ENCODE peak calls at places on chromosomes 1 and 21, in ten cellular contexts. One of them, this sample, is unnamed.

GRCh38 chr1:246679211-246680177 is 44.7 kb upstream of the SCCPDH start:
- DNase-seq in CD8-positive, alpha-beta memory T cell: no peak
- DNase-seq in heart left ventricle: peak; percentile 38
- DNase-seq in SJSA1: peak; percentile 5
- DNase-seq in suprapubic skin: no peak
- DNase-seq in neural progenitor cell: no peak
- DNase-seq in spleen: no peak
- DNase-seq in IMR-90: no peak
- DNase-seq in hepatocyte: no peak
- DNase-seq in CD4-positive, alpha-beta T cell: no peak
- DNase-seq in this sample: no peak

GRCh38 chr1:66262233-66262632 is 271.7 kb upstream of the SGIP1 start:
- DNase-seq in CD8-positive, alpha-beta memory T cell: no peak
- DNase-seq in heart left ventricle: no peak
- DNase-seq in SJSA1: peak; percentile 86
- DNase-seq in suprapubic skin: peak; percentile 74
- DNase-seq in neural progenitor cell: no peak
- DNase-seq in spleen: no peak
- DNase-seq in IMR-90: peak; percentile 67
- DNase-seq in hepatocyte: peak; percentile 64
- DNase-seq in CD4-positive, alpha-beta T cell: no peak
- DNase-seq in this sample: no peak

GRCh38 chr1:3907031-3907534 is 7.0 kb upstream of the C1orf174 start:
- DNase-seq in CD8-positive, alpha-beta memory T cell: no peak
- DNase-seq in heart left ventricle: no peak
- DNase-seq in SJSA1: no peak
- DNase-seq in suprapubic skin: peak; percentile 52
- DNase-seq in neural progenitor cell: peak; percentile 39
- DNase-seq in spleen: peak; percentile 78
- DNase-seq in IMR-90: no peak
- DNase-seq in hepatocyte: no peak
- DNase-seq in CD4-positive, alpha-beta T cell: no peak
- DNase-seq in this sample: no peak

GRCh38 chr1:109823543-109824348 is 60.0 kb upstream of the EPS8L3 start:
- DNase-seq in CD8-positive, alpha-beta memory T cell: no peak
- DNase-seq in heart left ventricle: no peak
- DNase-seq in SJSA1: peak; percentile 81
- DNase-seq in suprapubic skin: no peak
- DNase-seq in neural progenitor cell: no peak
- DNase-seq in spleen: peak; percentile 79
- DNase-seq in IMR-90: no peak
- DNase-seq in hepatocyte: peak; percentile 50
- DNase-seq in CD4-positive, alpha-beta T cell: no peak
- DNase-seq in this sample: peak; percentile 60

GRCh38 chr1:9684806-9685205 is 33.3 kb downstream of the PIK3CD start:
- DNase-seq in CD8-positive, alpha-beta memory T cell: no peak
- DNase-seq in heart left ventricle: no peak
- DNase-seq in SJSA1: no peak
- DNase-seq in suprapubic skin: no peak
- DNase-seq in neural progenitor cell: no peak
- DNase-seq in spleen: no peak
- DNase-seq in IMR-90: no peak
- DNase-seq in hepatocyte: no peak
- DNase-seq in CD4-positive, alpha-beta T cell: no peak
- DNase-seq in this sample: no peak

GRCh38 chr1:111568160-111568559 is 51.4 kb upstream of the RAP1A start:
- DNase-seq in CD8-positive, alpha-beta memory T cell: no peak
- DNase-seq in heart left ventricle: no peak
- DNase-seq in SJSA1: no peak
- DNase-seq in suprapubic skin: no peak
- DNase-seq in neural progenitor cell: no peak
- DNase-seq in spleen: no peak
- DNase-seq in IMR-90: no peak
- DNase-seq in hepatocyte: no peak
- DNase-seq in CD4-positive, alpha-beta T cell: no peak
- DNase-seq in this sample: no peak

GRCh38 chr21:31158789-31159581 is 120.7 kb upstream of the KRTAP19-8 start:
- DNase-seq in CD8-positive, alpha-beta memory T cell: no peak
- DNase-seq in heart left ventricle: no peak
- DNase-seq in SJSA1: peak; percentile 20
- DNase-seq in suprapubic skin: no peak
- DNase-seq in neural progenitor cell: no peak
- DNase-seq in spleen: no peak
- DNase-seq in IMR-90: peak; percentile 26
- DNase-seq in hepatocyte: no peak
- DNase-seq in CD4-positive, alpha-beta T cell: no peak
- DNase-seq in this sample: no peak

GRCh38 chr1:19938502-19938901 is 15.1 kb upstream of the PLA2G2E start:
- DNase-seq in CD8-positive, alpha-beta memory T cell: no peak
- DNase-seq in heart left ventricle: no peak
- DNase-seq in SJSA1: no peak
- DNase-seq in suprapubic skin: no peak
- DNase-seq in neural progenitor cell: no peak
- DNase-seq in spleen: no peak
- DNase-seq in IMR-90: no peak
- DNase-seq in hepatocyte: no peak
- DNase-seq in CD4-positive, alpha-beta T cell: no peak
- DNase-seq in this sample: no peak

GRCh38 chr1:31111290-31111951 is 45.9 kb upstream of the PUM1 start:
- DNase-seq in CD8-positive, alpha-beta memory T cell: no peak
- DNase-seq in heart left ventricle: peak; percentile 21
- DNase-seq in SJSA1: no peak
- DNase-seq in suprapubic skin: no peak
- DNase-seq in neural progenitor cell: peak; percentile 72
- DNase-seq in spleen: no peak
- DNase-seq in IMR-90: peak; percentile 34
- DNase-seq in hepatocyte: peak; percentile 67
- DNase-seq in CD4-positive, alpha-beta T cell: no peak
- DNase-seq in this sample: peak; percentile 57

DNA sequence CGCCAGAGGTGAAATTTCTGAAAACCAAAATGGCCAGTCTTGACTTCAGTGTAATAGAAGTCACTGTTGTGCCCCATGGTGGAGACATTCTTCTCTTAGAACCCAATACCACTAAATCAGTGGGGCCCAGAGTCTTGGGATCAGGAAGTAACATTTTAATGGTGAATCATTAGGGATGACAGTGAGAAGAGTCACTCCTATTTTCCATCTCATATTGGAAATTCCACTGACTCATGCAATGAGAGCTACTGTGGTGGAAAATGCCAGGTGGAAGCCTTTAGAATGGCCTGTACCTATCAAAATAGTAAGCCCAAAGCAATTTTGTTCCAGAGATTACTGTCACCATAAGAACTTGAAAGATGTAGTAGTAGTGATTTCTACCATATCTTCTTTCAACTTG is 20.6 kb upstream of the PPM1J start:
- DNase-seq in CD8-positive, alpha-beta memory T cell: no peak
- DNase-seq in heart left ventricle: no peak
- DNase-seq in SJSA1: peak; percentile 49
- DNase-seq in suprapubic skin: no peak
- DNase-seq in neural progenitor cell: no peak
- DNase-seq in spleen: no peak
- DNase-seq in IMR-90: peak; percentile 94
- DNase-seq in hepatocyte: no peak
- DNase-seq in CD4-positive, alpha-beta T cell: no peak
- DNase-seq in this sample: no peak
- H3K27me3 ChIP-seq in CD8-positive, alpha-beta memory T cell: peaks cover 14% of the 10 kb centered on the region
- H3K27me3 ChIP-seq in heart left ventricle: no peaks in the 10 kb centered on the region
- H3K27me3 ChIP-seq in SJSA1: no peaks in the 10 kb centered on the region
- H3K27me3 ChIP-seq in suprapubic skin: no peaks in the 10 kb centered on the region
- H3K27me3 ChIP-seq in neural progenitor cell: no peaks in the 10 kb centered on the region
- H3K27me3 ChIP-seq in spleen: no peaks in the 10 kb centered on the region
- H3K27me3 ChIP-seq in IMR-90: no peaks in the 10 kb centered on the region
- H3K27me3 ChIP-seq in hepatocyte: no peaks in the 10 kb centered on the region
- H3K27me3 ChIP-seq in CD4-positive, alpha-beta T cell: peaks cover 11% of the 10 kb centered on the region
- H3K27me3 ChIP-seq in this sample: peaks cover 15% of the 10 kb centered on the region

DNA sequence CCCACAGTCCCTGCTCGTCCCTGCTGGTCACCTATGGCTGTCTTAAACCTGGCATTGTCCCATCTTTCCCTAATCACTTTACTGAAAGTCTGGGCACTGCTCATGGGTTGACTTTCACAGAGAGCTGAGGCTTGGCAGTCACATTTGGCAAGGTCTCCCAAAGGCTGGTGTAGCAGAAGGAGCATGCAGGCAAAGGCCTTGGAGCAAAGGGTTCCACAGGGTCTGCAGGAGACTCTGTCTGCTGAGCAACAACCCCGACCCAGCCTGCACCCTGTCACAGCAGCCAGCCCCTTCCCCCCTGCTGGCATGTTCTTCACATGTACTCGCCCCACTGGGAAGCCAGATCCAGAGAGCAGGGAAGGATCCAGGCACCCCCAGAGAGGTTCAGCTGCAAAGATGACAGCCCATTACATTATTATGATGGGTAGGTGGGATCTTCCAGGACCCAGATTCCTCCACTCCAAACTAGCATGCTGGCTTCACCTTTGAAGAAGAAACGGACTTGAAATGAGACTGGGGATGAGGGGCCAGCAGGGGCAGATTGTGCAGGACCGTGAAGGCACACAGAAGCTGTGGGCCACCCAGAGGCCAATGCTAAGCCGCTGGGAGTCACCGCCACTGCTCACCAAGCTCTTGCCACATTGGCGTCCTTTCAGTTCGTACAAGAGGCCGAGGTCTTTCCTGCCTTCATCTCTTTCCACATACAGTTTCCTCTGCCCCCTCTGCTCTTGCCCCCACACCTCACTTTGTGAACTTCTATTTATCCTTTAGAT is 14.2 kb upstream of the TMEM125 start:
- DNase-seq in CD8-positive, alpha-beta memory T cell: no peak
- DNase-seq in heart left ventricle: no peak
- DNase-seq in SJSA1: no peak
- DNase-seq in suprapubic skin: no peak
- DNase-seq in neural progenitor cell: no peak
- DNase-seq in spleen: no peak
- DNase-seq in IMR-90: no peak
- DNase-seq in hepatocyte: no peak
- DNase-seq in CD4-positive, alpha-beta T cell: no peak
- DNase-seq in this sample: peak; percentile 64
- H3K27ac ChIP-seq in CD8-positive, alpha-beta memory T cell: no peak overlapping the region
- H3K27ac ChIP-seq in heart left ventricle: no peak overlapping the region
- H3K27ac ChIP-seq in SJSA1: no peak overlapping the region
- H3K27ac ChIP-seq in suprapubic skin: no peak overlapping the region
- H3K27ac ChIP-seq in neural progenitor cell: no peak overlapping the region
- H3K27ac ChIP-seq in spleen: no peak overlapping the region
- H3K27ac ChIP-seq in IMR-90: no peak overlapping the region
- H3K27ac ChIP-seq in hepatocyte: no peak overlapping the region
- H3K27ac ChIP-seq in CD4-positive, alpha-beta T cell: no peak overlapping the region
- H3K27ac ChIP-seq in this sample: no peak overlapping the region

DNA sequence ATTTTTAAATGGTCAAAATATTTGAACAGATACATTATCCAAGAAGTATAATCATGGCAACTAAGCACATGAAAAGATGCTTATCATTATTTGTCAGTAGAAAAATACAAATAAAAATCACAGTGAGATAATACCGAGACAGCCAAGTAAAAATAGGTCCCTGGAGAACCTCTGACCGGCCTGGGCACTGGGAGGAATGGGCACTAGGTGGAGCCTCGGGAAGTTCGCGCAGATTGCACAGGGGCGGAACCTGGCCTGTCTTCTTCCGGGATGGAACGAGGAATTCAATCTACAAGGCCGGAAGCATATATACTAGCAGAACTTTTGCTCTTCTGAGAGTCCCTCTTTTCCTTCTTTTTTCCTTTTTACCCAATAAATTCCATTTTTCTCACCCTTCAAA is 148.5 kb upstream of the CHRM3 start:
- DNase-seq in CD8-positive, alpha-beta memory T cell: no peak
- DNase-seq in heart left ventricle: no peak
- DNase-seq in SJSA1: no peak
- DNase-seq in suprapubic skin: no peak
- DNase-seq in neural progenitor cell: peak; percentile 27
- DNase-seq in spleen: no peak
- DNase-seq in IMR-90: no peak
- DNase-seq in hepatocyte: no peak
- DNase-seq in CD4-positive, alpha-beta T cell: no peak
- DNase-seq in this sample: no peak
- H3K9me3 ChIP-seq in CD8-positive, alpha-beta memory T cell: no peaks in the 10 kb centered on the region
- H3K9me3 ChIP-seq in heart left ventricle: no peaks in the 10 kb centered on the region
- H3K9me3 ChIP-seq in SJSA1: peaks cover 10% of the 10 kb centered on the region
- H3K9me3 ChIP-seq in suprapubic skin: peaks cover 6% of the 10 kb centered on the region
- H3K9me3 ChIP-seq in neural progenitor cell: no peaks in the 10 kb centered on the region
- H3K9me3 ChIP-seq in spleen: no peaks in the 10 kb centered on the region
- H3K9me3 ChIP-seq in IMR-90: peaks cover 4% of the 10 kb centered on the region
- H3K9me3 ChIP-seq in hepatocyte: no peaks in the 10 kb centered on the region
- H3K9me3 ChIP-seq in CD4-positive, alpha-beta T cell: no peaks in the 10 kb centered on the region
- H3K9me3 ChIP-seq in this sample: no peaks in the 10 kb centered on the region

GRCh38 chr1:200872446-200873115 is at the start of gene GPR25:
- DNase-seq in CD8-positive, alpha-beta memory T cell: no peak
- DNase-seq in heart left ventricle: no peak
- DNase-seq in SJSA1: no peak
- DNase-seq in suprapubic skin: no peak
- DNase-seq in neural progenitor cell: no peak
- DNase-seq in spleen: no peak
- DNase-seq in IMR-90: no peak
- DNase-seq in hepatocyte: no peak
- DNase-seq in CD4-positive, alpha-beta T cell: no peak
- DNase-seq in this sample: no peak

GRCh38 chr1:200869376-200869752 is 3.4 kb upstream of the GPR25 start:
- DNase-seq in CD8-positive, alpha-beta memory T cell: no peak
- DNase-seq in heart left ventricle: no peak
- DNase-seq in SJSA1: no peak
- DNase-seq in suprapubic skin: no peak
- DNase-seq in neural progenitor cell: no peak
- DNase-seq in spleen: no peak
- DNase-seq in IMR-90: no peak
- DNase-seq in hepatocyte: no peak
- DNase-seq in CD4-positive, alpha-beta T cell: no peak
- DNase-seq in this sample: no peak

GRCh38 chr1:200867018-200867811 is 5.6 kb upstream of the GPR25 start:
- DNase-seq in CD8-positive, alpha-beta memory T cell: no peak
- DNase-seq in heart left ventricle: no peak
- DNase-seq in SJSA1: peak; percentile 42
- DNase-seq in suprapubic skin: no peak
- DNase-seq in neural progenitor cell: no peak
- DNase-seq in spleen: no peak
- DNase-seq in IMR-90: peak; percentile 61
- DNase-seq in hepatocyte: no peak
- DNase-seq in CD4-positive, alpha-beta T cell: no peak
- DNase-seq in this sample: no peak

GRCh38 chr1:200873116-200873670 is 412 bp downstream of the GPR25 start:
- DNase-seq in CD8-positive, alpha-beta memory T cell: no peak
- DNase-seq in heart left ventricle: no peak
- DNase-seq in SJSA1: no peak
- DNase-seq in suprapubic skin: no peak
- DNase-seq in neural progenitor cell: no peak
- DNase-seq in spleen: no peak
- DNase-seq in IMR-90: no peak
- DNase-seq in hepatocyte: no peak
- DNase-seq in CD4-positive, alpha-beta T cell: no peak
- DNase-seq in this sample: no peak

GRCh38 chr1:200869753-200870391 is 2.9 kb upstream of the GPR25 start:
- DNase-seq in CD8-positive, alpha-beta memory T cell: peak; percentile 37
- DNase-seq in heart left ventricle: no peak
- DNase-seq in SJSA1: no peak
- DNase-seq in suprapubic skin: no peak
- DNase-seq in neural progenitor cell: no peak
- DNase-seq in spleen: no peak
- DNase-seq in IMR-90: no peak
- DNase-seq in hepatocyte: no peak
- DNase-seq in CD4-positive, alpha-beta T cell: no peak
- DNase-seq in this sample: no peak
- H3K27me3 ChIP-seq in CD8-positive, alpha-beta memory T cell: peaks cover 5% of the 10 kb centered on the region
- H3K27me3 ChIP-seq in heart left ventricle: peaks cover 18% of the 10 kb centered on the region
- H3K27me3 ChIP-seq in SJSA1: no peaks in the 10 kb centered on the region
- H3K27me3 ChIP-seq in suprapubic skin: peaks cover 47% of the 10 kb centered on the region
- H3K27me3 ChIP-seq in neural progenitor cell: no peaks in the 10 kb centered on the region
- H3K27me3 ChIP-seq in spleen: peaks cover 19% of the 10 kb centered on the region
- H3K27me3 ChIP-seq in IMR-90: peaks cover 51% of the 10 kb centered on the region
- H3K27me3 ChIP-seq in hepatocyte: no peaks in the 10 kb centered on the region
- H3K27me3 ChIP-seq in CD4-positive, alpha-beta T cell: peaks cover 3% of the 10 kb centered on the region
- H3K27me3 ChIP-seq in this sample: peaks cover 57% of the 10 kb centered on the region

This sample was measured in heart right ventricle.